ENCODE peak calls at places on chromosomes 7 and 10, in eight cellular contexts. One of them, this sample, is unnamed.

GRCh38 chr10:50619171-50619570 is 4.6 kb downstream of the SGMS1 start:
- DNase-seq in IMR-90: no peak
- DNase-seq in colonic mucosa: no peak
- DNase-seq in kidney epithelial cell: no peak
- DNase-seq in choroid plexus epithelial cell: no peak
- DNase-seq in GM12878: no peak
- DNase-seq in natural killer cell: no peak
- DNase-seq in endothelial cell of umbilical vein: no peak
- DNase-seq in this sample: no peak

GRCh38 chr7:101634196-101634717 is 5.2 kb upstream of the MYL10 start:
- DNase-seq in IMR-90: no peak
- DNase-seq in colonic mucosa: no peak
- DNase-seq in kidney epithelial cell: no peak
- DNase-seq in choroid plexus epithelial cell: no peak
- DNase-seq in GM12878: no peak
- DNase-seq in natural killer cell: no peak
- DNase-seq in endothelial cell of umbilical vein: no peak
- DNase-seq in this sample: no peak

GRCh38 chr7:81549484-81550016 is 220.3 kb downstream of the HGF start:
- DNase-seq in IMR-90: no peak
- DNase-seq in colonic mucosa: no peak
- DNase-seq in kidney epithelial cell: no peak
- DNase-seq in choroid plexus epithelial cell: no peak
- DNase-seq in GM12878: no peak
- DNase-seq in natural killer cell: no peak
- DNase-seq in endothelial cell of umbilical vein: no peak
- DNase-seq in this sample: no peak

GRCh38 chr7:77696643-77697534 is 630 bp downstream of the RSBN1L start:
- DNase-seq in IMR-90: peak
- DNase-seq in colonic mucosa: peak
- DNase-seq in kidney epithelial cell: no peak
- DNase-seq in choroid plexus epithelial cell: peak
- DNase-seq in GM12878: no peak
- DNase-seq in natural killer cell: peak
- DNase-seq in endothelial cell of umbilical vein: peak
- DNase-seq in this sample: no peak

GRCh38 chr10:104367856-104368255 is 14.2 kb downstream of the CFAP58 start:
- DNase-seq in IMR-90: no peak
- DNase-seq in colonic mucosa: no peak
- DNase-seq in kidney epithelial cell: no peak
- DNase-seq in choroid plexus epithelial cell: no peak
- DNase-seq in GM12878: no peak
- DNase-seq in natural killer cell: no peak
- DNase-seq in endothelial cell of umbilical vein: no peak
- DNase-seq in this sample: no peak

GRCh38 chr7:16491148-16491547 is 25.6 kb upstream of the SOSTDC1 start:
- DNase-seq in IMR-90: no peak
- DNase-seq in colonic mucosa: no peak
- DNase-seq in kidney epithelial cell: no peak
- DNase-seq in choroid plexus epithelial cell: no peak
- DNase-seq in GM12878: no peak
- DNase-seq in natural killer cell: no peak
- DNase-seq in endothelial cell of umbilical vein: no peak
- DNase-seq in this sample: no peak

GRCh38 chr10:43760514-43760913 is 111.8 kb upstream of the ZNF32 start:
- DNase-seq in IMR-90: no peak
- DNase-seq in colonic mucosa: no peak
- DNase-seq in kidney epithelial cell: no peak
- DNase-seq in choroid plexus epithelial cell: no peak
- DNase-seq in GM12878: no peak
- DNase-seq in natural killer cell: no peak
- DNase-seq in endothelial cell of umbilical vein: no peak
- DNase-seq in this sample: no peak

GRCh38 chr7:20219446-20220292 is 2.5 kb upstream of the MACC1 start:
- DNase-seq in IMR-90: peak
- DNase-seq in colonic mucosa: peak
- DNase-seq in kidney epithelial cell: peak
- DNase-seq in choroid plexus epithelial cell: peak
- DNase-seq in GM12878: peak
- DNase-seq in natural killer cell: peak
- DNase-seq in endothelial cell of umbilical vein: peak
- DNase-seq in this sample: no peak

GRCh38 chr7:118072893-118073674 is 110.9 kb upstream of the LSM8 start:
- DNase-seq in IMR-90: no peak
- DNase-seq in colonic mucosa: no peak
- DNase-seq in kidney epithelial cell: no peak
- DNase-seq in choroid plexus epithelial cell: no peak
- DNase-seq in GM12878: no peak
- DNase-seq in natural killer cell: no peak
- DNase-seq in endothelial cell of umbilical vein: no peak
- DNase-seq in this sample: no peak

GRCh38 chr10:23291551-23292334 is 52.9 kb downstream of the C10orf67 start:
- DNase-seq in IMR-90: no peak
- DNase-seq in colonic mucosa: no peak
- DNase-seq in kidney epithelial cell: no peak
- DNase-seq in choroid plexus epithelial cell: peak
- DNase-seq in GM12878: no peak
- DNase-seq in natural killer cell: no peak
- DNase-seq in endothelial cell of umbilical vein: no peak
- DNase-seq in this sample: no peak

GRCh38 chr10:118835682-118836326 is 81.0 kb upstream of the CACUL1 start:
- DNase-seq in IMR-90: no peak
- DNase-seq in colonic mucosa: peak
- DNase-seq in kidney epithelial cell: peak
- DNase-seq in choroid plexus epithelial cell: no peak
- DNase-seq in GM12878: no peak
- DNase-seq in natural killer cell: no peak
- DNase-seq in endothelial cell of umbilical vein: no peak
- DNase-seq in this sample: no peak

GRCh38 chr10:118827466-118828155 is 72.8 kb upstream of the CACUL1 start:
- DNase-seq in IMR-90: no peak
- DNase-seq in colonic mucosa: no peak
- DNase-seq in kidney epithelial cell: no peak
- DNase-seq in choroid plexus epithelial cell: no peak
- DNase-seq in GM12878: no peak
- DNase-seq in natural killer cell: no peak
- DNase-seq in endothelial cell of umbilical vein: no peak
- DNase-seq in this sample: no peak

DNA sequence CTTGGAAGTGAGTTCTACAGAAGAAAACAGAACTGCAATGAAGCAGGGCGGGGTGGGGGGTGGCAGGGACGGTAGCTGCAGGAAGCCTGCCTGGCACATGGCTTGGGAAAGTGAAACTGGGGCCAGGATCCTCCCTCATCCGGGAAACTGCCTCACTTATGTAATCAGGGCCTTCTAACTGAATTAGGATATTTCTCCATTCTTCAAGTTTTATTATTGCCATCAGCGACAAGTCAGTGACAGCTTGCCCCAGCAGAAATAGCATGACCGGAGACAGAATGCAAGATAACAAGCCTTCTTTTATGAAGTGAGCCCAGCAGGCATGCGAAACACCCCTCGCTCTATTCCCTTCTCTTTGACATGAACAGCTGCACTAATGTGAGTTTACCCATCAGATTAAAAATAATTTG is 77.5 kb upstream of the CACUL1 start:
- DNase-seq in IMR-90: peak
- DNase-seq in colonic mucosa: peak
- DNase-seq in kidney epithelial cell: no peak
- DNase-seq in choroid plexus epithelial cell: peak
- DNase-seq in GM12878: no peak
- DNase-seq in natural killer cell: no peak
- DNase-seq in endothelial cell of umbilical vein: peak
- DNase-seq in this sample: no peak
- TF ChIP-seq CTCF in IMR-90: no peak
- TF ChIP-seq CTCF in colonic mucosa: no peak
- TF ChIP-seq CTCF in kidney epithelial cell: no peak
- TF ChIP-seq CTCF in choroid plexus epithelial cell: no peak
- TF ChIP-seq CTCF in GM12878: no peak
- TF ChIP-seq CTCF in natural killer cell: no peak
- TF ChIP-seq CTCF in endothelial cell of umbilical vein: no peak
- TF ChIP-seq CTCF in this sample: no peak

GRCh38 chr7:99949645-99950228 is 20.3 kb upstream of the GJC3 start:
- DNase-seq in IMR-90: peak
- DNase-seq in colonic mucosa: no peak
- DNase-seq in kidney epithelial cell: no peak
- DNase-seq in choroid plexus epithelial cell: peak
- DNase-seq in GM12878: no peak
- DNase-seq in natural killer cell: no peak
- DNase-seq in endothelial cell of umbilical vein: peak
- DNase-seq in this sample: no peak
- TF ChIP-seq CTCF in IMR-90: peak
- TF ChIP-seq CTCF in colonic mucosa: no peak
- TF ChIP-seq CTCF in kidney epithelial cell: peak
- TF ChIP-seq CTCF in choroid plexus epithelial cell: peak
- TF ChIP-seq CTCF in GM12878: peak
- TF ChIP-seq CTCF in natural killer cell: no peak
- TF ChIP-seq CTCF in endothelial cell of umbilical vein: peak
- TF ChIP-seq CTCF in this sample: peak

DNA sequence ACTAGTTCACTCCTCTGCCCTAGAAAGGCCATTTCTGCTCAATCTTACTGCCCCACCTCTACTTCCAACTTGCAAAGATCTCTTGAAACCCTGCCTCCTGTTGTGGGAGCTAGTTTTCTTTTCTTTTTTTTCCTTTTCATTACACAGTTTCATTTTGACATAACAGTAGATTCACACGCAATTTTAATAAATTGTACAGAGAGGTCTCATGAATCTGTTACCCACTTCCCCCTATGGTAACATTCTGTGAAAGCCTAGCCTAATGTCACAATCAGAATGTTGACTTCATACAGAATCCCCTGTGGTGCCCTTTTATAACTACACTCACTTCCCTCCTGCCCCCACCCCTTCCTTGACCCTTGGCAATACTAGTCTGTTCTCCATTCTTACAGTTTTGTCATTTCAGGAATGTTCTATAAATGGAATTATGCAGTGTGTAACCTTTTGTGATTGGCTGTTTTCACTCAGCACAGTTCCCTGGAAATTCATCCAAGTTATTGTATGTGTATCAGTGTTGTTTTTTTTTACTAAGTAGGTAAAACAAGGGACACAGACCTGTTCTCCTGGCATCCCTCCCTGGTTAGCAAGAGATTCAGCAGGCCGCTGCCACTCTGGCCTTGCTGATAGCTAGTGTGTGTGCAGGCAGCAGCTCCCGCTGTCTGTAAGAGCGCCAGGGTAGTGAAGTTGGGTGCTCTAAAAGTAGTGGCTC is 21.5 kb downstream of the CHST3 start:
- DNase-seq in IMR-90: peak
- DNase-seq in colonic mucosa: no peak
- DNase-seq in kidney epithelial cell: no peak
- DNase-seq in choroid plexus epithelial cell: peak
- DNase-seq in GM12878: peak
- DNase-seq in natural killer cell: no peak
- DNase-seq in endothelial cell of umbilical vein: peak
- DNase-seq in this sample: no peak
- TF ChIP-seq CTCF in IMR-90: no peak
- TF ChIP-seq CTCF in colonic mucosa: no peak
- TF ChIP-seq CTCF in kidney epithelial cell: no peak
- TF ChIP-seq CTCF in choroid plexus epithelial cell: no peak
- TF ChIP-seq CTCF in GM12878: no peak
- TF ChIP-seq CTCF in natural killer cell: no peak
- TF ChIP-seq CTCF in endothelial cell of umbilical vein: no peak
- TF ChIP-seq CTCF in this sample: no peak

DNA sequence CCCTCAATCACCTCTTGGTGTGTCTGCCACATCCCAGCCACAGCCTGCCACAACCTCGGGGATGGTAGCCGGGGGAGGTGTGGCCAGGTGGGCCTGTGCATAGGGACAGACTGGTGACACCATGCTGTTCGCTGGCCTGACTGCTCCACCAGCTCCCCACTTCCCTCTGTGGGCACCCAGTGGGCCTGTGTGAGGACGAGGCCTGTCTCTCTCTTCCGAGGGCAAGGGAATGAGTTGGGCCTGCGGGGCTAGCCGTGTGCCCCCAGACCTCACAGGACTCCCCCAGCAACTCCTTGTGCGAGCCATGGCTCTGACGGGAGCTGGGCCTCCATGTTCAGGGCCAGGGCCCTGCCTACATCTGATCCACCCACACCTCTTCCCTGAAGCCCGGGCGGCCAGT is 40.5 kb downstream of the PWWP2B start:
- DNase-seq in IMR-90: no peak
- DNase-seq in colonic mucosa: no peak
- DNase-seq in kidney epithelial cell: no peak
- DNase-seq in choroid plexus epithelial cell: no peak
- DNase-seq in GM12878: no peak
- DNase-seq in natural killer cell: no peak
- DNase-seq in endothelial cell of umbilical vein: no peak
- DNase-seq in this sample: no peak
- TF ChIP-seq CTCF in IMR-90: no peak
- TF ChIP-seq CTCF in colonic mucosa: no peak
- TF ChIP-seq CTCF in kidney epithelial cell: no peak
- TF ChIP-seq CTCF in choroid plexus epithelial cell: no peak
- TF ChIP-seq CTCF in GM12878: no peak
- TF ChIP-seq CTCF in natural killer cell: no peak
- TF ChIP-seq CTCF in endothelial cell of umbilical vein: no peak
- TF ChIP-seq CTCF in this sample: no peak

GRCh38 chr10:63977329-63977923 is 456.2 kb downstream of the REEP3 start:
- DNase-seq in IMR-90: peak
- DNase-seq in colonic mucosa: peak
- DNase-seq in kidney epithelial cell: peak
- DNase-seq in choroid plexus epithelial cell: peak
- DNase-seq in GM12878: no peak
- DNase-seq in natural killer cell: no peak
- DNase-seq in endothelial cell of umbilical vein: peak
- DNase-seq in this sample: no peak
- TF ChIP-seq CTCF in IMR-90: peak
- TF ChIP-seq CTCF in colonic mucosa: peak
- TF ChIP-seq CTCF in kidney epithelial cell: peak
- TF ChIP-seq CTCF in choroid plexus epithelial cell: peak
- TF ChIP-seq CTCF in GM12878: peak
- TF ChIP-seq CTCF in natural killer cell: no peak
- TF ChIP-seq CTCF in endothelial cell of umbilical vein: peak
- TF ChIP-seq CTCF in this sample: peak

This sample was measured in D721Med.